ENCODE peak calls at places on chromosomes 2 and 18, in four cellular contexts. J is glutamatergic neuron, V is cardiac fibroblast, K is non-pigmented ciliary epithelial cell. A is an unnamed sample.

GRCh38 chr2:171706152-171706803 is 19.0 kb downstream of the DYNC1I2 start:
- DNase-seq in J (no peak), K (no peak), V (peak), A (peak)

GRCh38 chr18:46412831-46413371 is 244.1 kb downstream of the LOXHD1 start:
- DNase-seq in J (no peak), K (no peak), V (no peak), A (no peak)

GRCh38 chr2:99772766-99773331 is 283.0 kb upstream of the REV1 start:
- DNase-seq in V (no peak), K (no peak), J (no peak), A (no peak)

GRCh38 chr2:179129574-179130238 is 79.8 kb upstream of the CCDC141 start:
- DNase-seq in K (no peak), J (no peak), V (peak), A (peak)

GRCh38 chr2:177258059-177258458 is 6.5 kb downstream of the NFE2L2 start:
- DNase-seq in V (no peak), K (no peak), J (no peak), A (no peak)

GRCh38 chr2:165348441-165348840 is 109.2 kb downstream of the SCN2A start:
- DNase-seq in K (no peak), J (no peak), V (no peak), A (no peak)

GRCh38 chr2:68103026-68103425 is 40.2 kb upstream of the C1D start:
- DNase-seq in K (no peak), V (peak), J (no peak), A (peak)

GRCh38 chr2:85813211-85813977 is 59.6 kb downstream of the ATOH8 start:
- DNase-seq in K (no peak), V (no peak), J (no peak), A (no peak)

GRCh38 chr2:70549962-70550361 is 3.7 kb downstream of the TGFA start:
- DNase-seq in J (no peak), K (no peak), V (no peak), A (no peak)

GRCh38 chr18:31189757-31190156 is 27.1 kb upstream of the DSC1 start:
- DNase-seq in V (no peak), K (no peak), J (no peak), A (no peak)

GRCh38 chr18:48851563-48851962 is 99.2 kb downstream of the SMAD7 start:
- DNase-seq in V (peak), K (no peak), J (no peak), A (no peak)

GRCh38 chr2:85221291-85221690 is 88.1 kb downstream of the TCF7L1 start:
- DNase-seq in J (no peak), V (no peak), K (no peak), A (peak)

GRCh38 chr2:134289225-134289624 is 35.4 kb downstream of the MGAT5 start:
- DNase-seq in J (no peak), K (no peak), V (no peak), A (no peak)

GRCh38 chr2:158478237-158478636 is 21.5 kb downstream of the PKP4 start:
- DNase-seq in J (no peak), V (no peak), K (no peak), A (no peak)